ENCODE peak calls at places on chromosomes 13 and 19, in seven cellular contexts. Q, E, V, D, F, B and G are unnamed samples.

GRCh38 chr13:91539458-91540156 is 141.2 kb downstream of the GPC5 start:
- DNase-seq in F (no peak), D (no peak), B (no peak), Q (no peak), E (no peak), V (no peak), G (no peak)

GRCh38 chr19:18513868-18514267 is 8.0 kb downstream of the ELL start:
- DNase-seq in F (no peak), E (peak; percentile 79), B (no peak), D (no peak), Q (no peak), V (no peak), G (no peak)

GRCh38 chr19:47518139-47518538 is 3.3 kb upstream of the NAPA start:
- DNase-seq in V (no peak), D (peak; percentile 90), Q (no peak), B (no peak), E (no peak), F (no peak), G (no peak)

GRCh38 chr19:35114656-35115537 is 726 bp upstream of the FXYD3 start:
- DNase-seq in E (peak; percentile 92), B (peak; percentile 43), F (peak; percentile 82), V (peak; percentile 99), Q (peak; percentile 82), D (no peak), G (peak; percentile 86)

GRCh38 chr13:89214115-89214514 is 1542.9 kb downstream of the SLITRK5 start:
- DNase-seq in B (no peak), F (no peak), D (no peak), E (no peak), V (no peak), Q (no peak), G (no peak)

GRCh38 chr13:41465215-41465907 is 8.0 kb downstream of the RGCC start:
- DNase-seq in F (peak; percentile 60), B (no peak), Q (no peak), V (no peak), D (peak; percentile 88), E (no peak), G (peak; percentile 70)

GRCh38 chr13:40082644-40083043 is 427.2 kb downstream of the COG6 start:
- DNase-seq in F (no peak), B (peak; percentile 10), E (no peak), V (no peak), Q (no peak), D (no peak), G (no peak)

GRCh38 chr19:35756373-35757230 is at the start of gene HSPB6:
- DNase-seq in D (no peak), B (no peak), Q (no peak), E (no peak), F (no peak), V (no peak), G (no peak)

GRCh38 chr19:46890423-46891170 is 29.8 kb downstream of the ARHGAP35 start:
- DNase-seq in V (no peak), D (no peak), E (no peak), F (no peak), Q (no peak), B (peak; percentile 99), G (no peak)

GRCh38 chr13:32031815-32032345 is 306 bp downstream of the FRY start:
- DNase-seq in Q (no peak), D (no peak), F (no peak), B (no peak), V (no peak), E (peak; percentile 24), G (no peak)

GRCh38 chr19:51702754-51703654 is 9.9 kb downstream of the SPACA6 start:
- DNase-seq in F (no peak), B (no peak), V (peak; percentile 81), Q (no peak), D (no peak), E (peak; percentile 22), G (no peak)

GRCh38 chr19:31262673-31263308 is 86.4 kb downstream of the TSHZ3 start:
- DNase-seq in D (no peak), B (no peak), V (no peak), F (no peak), Q (no peak), E (peak; percentile 26), G (no peak)

GRCh38 chr19:14544977-14545715 is 15.8 kb downstream of the TECR start:
- DNase-seq in Q (no peak), D (no peak), B (no peak), V (no peak), F (no peak), E (no peak), G (no peak)

GRCh38 chr19:8466018-8466417 is 21.2 kb downstream of the HNRNPM start:
- DNase-seq in F (no peak), E (no peak), Q (no peak), V (no peak), D (no peak), B (no peak), G (no peak)

GRCh38 chr13:95707442-95708389 is 30.8 kb downstream of the DNAJC3 start:
- DNase-seq in B (no peak), V (no peak), Q (no peak), E (no peak), F (no peak), D (no peak), G (no peak)

GRCh38 chr13:98482476-98483444 is 94.1 kb downstream of the STK24 start:
- DNase-seq in B (no peak), F (no peak), Q (no peak), E (no peak), D (no peak), V (no peak), G (no peak)

GRCh38 chr19:12015753-12016116 is 19.7 kb downstream of the ZNF433 start:
- DNase-seq in F (no peak), V (no peak), D (no peak), E (no peak), B (peak; percentile 88), Q (no peak), G (no peak)

GRCh38 chr13:109595466-109595865 is 190.9 kb downstream of the IRS2 start:
- DNase-seq in F (no peak), E (no peak), V (no peak), B (no peak), Q (no peak), D (no peak), G (no peak)

GRCh38 chr19:43966079-43966694 is 15.2 kb downstream of the ZNF221 start:
- DNase-seq in V (no peak), B (no peak), E (no peak), F (no peak), D (no peak), Q (no peak), G (no peak)

GRCh38 chr13:34913040-34913439 is 29.0 kb upstream of the NBEA start:
- DNase-seq in F (no peak), B (no peak), E (no peak), Q (no peak), D (no peak), V (peak; percentile 63), G (no peak)

GRCh38 chr19:58084596-58085347 is 13.3 kb downstream of the ZSCAN18 start:
- DNase-seq in F (no peak), D (no peak), Q (no peak), V (no peak), E (no peak), B (no peak), G (no peak)

GRCh38 chr19:45664575-45664974 is 3.4 kb upstream of the GIPR start:
- DNase-seq in F (no peak), B (no peak), Q (no peak), E (no peak), V (no peak), D (no peak), G (no peak)

GRCh38 chr13:51645154-51645650 is 60.9 kb downstream of the WDFY2 start:
- DNase-seq in E (no peak), V (no peak), F (no peak), D (no peak), Q (no peak), B (no peak), G (no peak)

GRCh38 chr13:97914537-97914936 is 38.9 kb upstream of the IPO5 start:
- DNase-seq in F (no peak), B (no peak), V (no peak), Q (no peak), D (no peak), E (no peak), G (no peak)

GRCh38 chr13:74056829-74057564 is 77.2 kb downstream of the KLF12 start:
- DNase-seq in D (no peak), V (no peak), F (no peak), B (no peak), Q (no peak), E (no peak), G (no peak)
- TF ChIP-seq TAF1 in D (no peak), V (no peak), F (no peak), B (no peak), Q (no peak), E (no peak), G (no peak)

GRCh38 chr19:16327911-16328823 is 3.5 kb downstream of the KLF2 start:
- DNase-seq in Q (no peak), B (no peak), F (no peak), V (no peak), D (no peak), E (no peak), G (no peak)
- TF ChIP-seq POLR2AphosphoS5 in Q (no peak), B (no peak), F (no peak), V (no peak), D (peak; percentile 46), E (no peak), G (peak; percentile 15)

GRCh38 chr13:45446181-45446580 is 18.6 kb upstream of the COG3 start:
- DNase-seq in B (no peak), F (no peak), E (no peak), Q (no peak), D (no peak), V (no peak), G (no peak)
- TF ChIP-seq TAF1 in B (no peak), F (no peak), E (no peak), Q (no peak), D (no peak), V (no peak), G (no peak)

GRCh38 chr19:54458648-54459281 is 4.8 kb downstream of the LENG9 start:
- DNase-seq in F (no peak), E (no peak), V (no peak), Q (peak; percentile 6), D (no peak), B (no peak), G (no peak)

GRCh38 chr19:54462072-54462712 is 1.4 kb downstream of the LENG9 start:
- DNase-seq in E (no peak), D (no peak), V (no peak), F (no peak), Q (no peak), B (no peak), G (no peak)

GRCh38 chr19:54461201-54462071 is 2.1 kb downstream of the LENG9 start:
- DNase-seq in F (no peak), E (no peak), B (no peak), Q (no peak), V (no peak), D (no peak), G (no peak)

GRCh38 chr19:54459282-54460229 is 4.0 kb downstream of the LENG9 start:
- DNase-seq in E (no peak), B (no peak), V (no peak), D (no peak), F (no peak), Q (peak; percentile 3), G (no peak)

GRCh38 chr19:54460230-54461005 is 3.2 kb downstream of the LENG9 start:
- DNase-seq in Q (peak; percentile 8), E (no peak), B (no peak), F (no peak), V (no peak), D (no peak), G (no peak)
- TF ChIP-seq POLR2AphosphoS5 in Q (peak; percentile 23), E (no peak), B (no peak), F (no peak), V (no peak), D (no peak), G (no peak)

GRCh38 chr19:40674291-40674690 is 16.2 kb downstream of the NUMBL start:
- DNase-seq in V (no peak), D (no peak), E (no peak), F (no peak), B (no peak), Q (no peak), G (no peak)
- TF ChIP-seq TAF1 in V (no peak), D (no peak), E (no peak), F (no peak), B (no peak), Q (no peak), G (no peak)